ENCODE peak calls at places on chromosomes 16 and 17, in six cellular contexts. H, P, M, B, I and E are unnamed samples. For H3K4me1, the result is how much of the 10 kb centered on the place peaks cover.

GRCh38 chr16:31003744-31004143 is 6.7 kb downstream of the STX1B start:
- DNase-seq in M (no peak), P (no peak), I (no peak), B (no peak), H (no peak), E (no peak)

GRCh38 chr17:80997471-80998387 is 6.1 kb downstream of the CHMP6 start:
- DNase-seq in H (no peak), P (no peak), B (peak), I (no peak), M (no peak), E (no peak)

GRCh38 chr17:73765824-73766563 is 121.7 kb upstream of the SDK2 start:
- DNase-seq in B (no peak), M (no peak), H (no peak), P (no peak), I (no peak), E (no peak)

GRCh38 chr16:2835638-2836493 is 5.8 kb downstream of the ZG16B start:
- DNase-seq in P (no peak), M (peak), H (peak), I (peak), B (peak), E (no peak)

GRCh38 chr17:51397361-51398127 is 137.2 kb downstream of the UTP18 start:
- DNase-seq in B (no peak), H (no peak), I (no peak), P (no peak), M (no peak), E (no peak)

GRCh38 chr16:621526-622105 is 9.2 kb upstream of the WFIKKN1 start:
- DNase-seq in B (no peak), M (no peak), I (no peak), H (no peak), P (no peak), E (no peak)

GRCh38 chr16:23505180-23505665 is 5.1 kb downstream of the GGA2 start:
- DNase-seq in B (no peak), I (no peak), M (no peak), H (no peak), P (no peak), E (no peak)

GRCh38 chr17:82931696-82932060 is 91.9 kb upstream of the ZNF750 start:
- DNase-seq in H (no peak), I (peak), P (no peak), B (no peak), M (peak), E (peak)

GRCh38 chr16:19105891-19106624 is 7.7 kb upstream of the ITPRIPL2 start:
- DNase-seq in B (no peak), I (no peak), M (no peak), P (no peak), H (no peak), E (no peak)

GRCh38 chr16:72131036-72131435 is 37.4 kb downstream of the DHX38 start:
- DNase-seq in B (no peak), P (no peak), H (no peak), I (no peak), M (no peak), E (peak)

GRCh38 chr16:56389554-56389953 is 35.8 kb downstream of the AMFR start:
- DNase-seq in B (no peak), I (no peak), P (no peak), M (no peak), H (no peak), E (no peak)

GRCh38 chr17:50181155-50181554 is 15.3 kb downstream of the SGCA start:
- DNase-seq in B (no peak), H (no peak), P (no peak), M (no peak), I (no peak), E (no peak)

GRCh38 chr16:15942901-15943690 is 6.3 kb upstream of the ABCC1 start:
- DNase-seq in H (no peak), B (no peak), I (no peak), P (no peak), M (no peak), E (no peak)

GRCh38 chr16:29029168-29029994 is 44.5 kb downstream of the LAT start:
- DNase-seq in H (peak), P (peak), M (no peak), I (no peak), B (peak), E (no peak)

GRCh38 chr16:70730016-70730415 is 44.2 kb upstream of the MTSS2 start:
- DNase-seq in H (no peak), P (no peak), B (no peak), M (no peak), I (no peak), E (no peak)

GRCh38 chr17:28792877-28793666 is 49.3 kb downstream of the TRAF4 start:
- DNase-seq in I (no peak), H (peak), M (no peak), P (no peak), B (no peak), E (no peak)

GRCh38 chr17:76909971-76910760 is 42.0 kb downstream of the MGAT5B start:
- DNase-seq in H (peak), P (no peak), I (peak), M (peak), B (no peak), E (no peak)

GRCh38 chr16:11619327-11619851 is 32.7 kb upstream of the LITAF start:
- DNase-seq in P (no peak), I (no peak), M (no peak), H (no peak), B (peak), E (no peak)

GRCh38 chr16:56294599-56294998 is 103.3 kb downstream of the GNAO1 start:
- DNase-seq in B (no peak), I (no peak), M (no peak), H (no peak), P (no peak), E (no peak)

GRCh38 chr16:81815429-81815766 is 36.3 kb downstream of the PLCG2 start:
- DNase-seq in B (peak), H (no peak), P (no peak), M (no peak), I (no peak), E (no peak)

GRCh38 chr17:10638151-10638550 is 19.0 kb downstream of the MYH3 start:
- DNase-seq in M (no peak), I (no peak), P (no peak), H (no peak), B (peak), E (no peak)

GRCh38 chr16:85612191-85612800 is 826 bp upstream of the GSE1 start:
- DNase-seq in M (peak), H (no peak), P (peak), I (peak), B (peak), E (no peak)

GRCh38 chr16:85649411-85649977 is 36.4 kb downstream of the GSE1 start:
- DNase-seq in I (no peak), B (no peak), H (no peak), M (no peak), P (no peak), E (no peak)

GRCh38 chr17:45246861-45247428 is 14.9 kb downstream of the SPATA32 start:
- DNase-seq in I (no peak), B (peak), M (no peak), P (no peak), H (peak), E (no peak)

GRCh38 chr17:35238817-35239216 is 4.1 kb upstream of the SLFN5 start:
- DNase-seq in P (no peak), B (no peak), I (no peak), H (no peak), M (no peak), E (no peak)

GRCh38 chr17:39737761-39738567 is at the start of gene GRB7:
- DNase-seq in B (peak), H (no peak), I (peak), P (no peak), M (peak), E (no peak)

GRCh38 chr17:48646183-48647102 is 20.3 kb upstream of the HOXB9 start:
- DNase-seq in M (no peak), H (no peak), B (no peak), I (no peak), P (no peak), E (no peak)

GRCh38 chr16:17448640-17449638 is 21.8 kb downstream of the XYLT1 start:
- DNase-seq in M (no peak), I (no peak), B (peak), P (no peak), H (no peak), E (no peak)

GRCh38 chr16:85902366-85903155 is 3.6 kb downstream of the IRF8 start:
- DNase-seq in M (peak), P (no peak), I (no peak), B (peak), H (no peak), E (no peak)

GRCh38 chr16:4375717-4376116 is 4.1 kb downstream of the VASN start:
- DNase-seq in B (no peak), I (no peak), P (no peak), M (no peak), H (no peak), E (no peak)

GRCh38 chr16:50386139-50386538 is 17.4 kb upstream of the BRD7 start:
- DNase-seq in I (no peak), M (no peak), P (no peak), B (no peak), H (no peak), E (no peak)
- H3K4me1 ChIP-seq in I (under half), M (under half), P (under half), B (under half), H (under half), E (under half)

GRCh38 chr17:63939401-63939800 is 7.3 kb upstream of the CD79B start:
- DNase-seq in I (no peak), P (no peak), H (no peak), M (no peak), B (no peak), E (no peak)
- TF ChIP-seq POLR2AphosphoS5 in I (no peak), P (no peak), H (no peak), M (no peak), B (no peak), E (no peak)

GRCh38 chr17:66644311-66644710 is 190.6 kb upstream of the CACNG5 start:
- DNase-seq in H (no peak), I (no peak), P (no peak), B (no peak), M (no peak), E (no peak)
- H3K4me1 ChIP-seq in H (under half), I (under half), P (under half), B (under half), M (under half), E (under half)

GRCh38 chr16:8625491-8626087 is 4.1 kb downstream of the METTL22 start:
- DNase-seq in I (no peak), H (no peak), M (no peak), B (peak), P (no peak), E (no peak)

GRCh38 chr16:8628981-8629725 is 7.7 kb downstream of the METTL22 start:
- DNase-seq in I (no peak), P (no peak), H (no peak), B (peak), M (no peak), E (no peak)

GRCh38 chr16:8627456-8627855 is 6.0 kb downstream of the METTL22 start:
- DNase-seq in P (no peak), B (no peak), M (no peak), I (no peak), H (no peak), E (no peak)

GRCh38 chr16:8623634-8624033 is 2.1 kb downstream of the METTL22 start:
- DNase-seq in H (no peak), I (no peak), P (no peak), M (no peak), B (no peak), E (no peak)

GRCh38 chr16:8626946-8627345 is 5.4 kb downstream of the METTL22 start:
- DNase-seq in H (no peak), P (no peak), M (no peak), B (peak), I (no peak), E (no peak)
- TF ChIP-seq POLR2AphosphoS5 in H (no peak), P (no peak), M (no peak), B (peak), I (no peak), E (no peak)

GRCh38 chr17:79434215-79434614 is 176.6 kb downstream of the RBFOX3 start:
- DNase-seq in P (no peak), H (no peak), M (no peak), B (no peak), I (no peak), E (no peak)
- H3K4me1 ChIP-seq in P (under half), H (under half), M (under half), B (under half), I (under half), E (under half)

GRCh38 chr16:46929378-46930332 is 43.8 kb downstream of the DNAJA2 start:
- DNase-seq in B (peak), I (peak), H (peak), P (no peak), M (peak), E (no peak)
- TF ChIP-seq POLR2AphosphoS5 in B (no peak), I (no peak), H (no peak), P (no peak), M (peak), E (no peak)

GRCh38 chr16:57801856-57802634 is at the start of gene KIFC3:
- DNase-seq in I (no peak), H (peak), P (peak), M (peak), B (peak), E (no peak)
- H3K4me1 ChIP-seq in I (under half), H (under half), P (half or more), M (half or more), B (under half), E (half or more)

GRCh38 chr17:75693500-75694481 is 26.7 kb downstream of the SAP30BP start:
- DNase-seq in H (peak), P (peak), M (no peak), I (peak), B (peak), E (peak)
- TF ChIP-seq POLR2AphosphoS5 in H (peak), P (peak), M (peak), I (peak), B (peak), E (peak)